ENCODE peak calls at places on chromosome 5, in four cellular contexts. R, P, C and L are unnamed samples.

GRCh38 chr5:89601880-89602279 is 718.9 kb upstream of the MEF2C start:
- DNase-seq in R (no peak), P (no peak), C (no peak), L (no peak)

GRCh38 chr5:156936972-156937371 is 26.1 kb downstream of the TIMD4 start:
- DNase-seq in R (no peak), P (no peak), C (no peak), L (no peak)

GRCh38 chr5:10637944-10638343 is 74.1 kb downstream of the ANKRD33B start:
- DNase-seq in R (no peak), P (no peak), C (no peak), L (no peak)

GRCh38 chr5:151063136-151063544 is 17.7 kb downstream of the TNIP1 start:
- DNase-seq in R (no peak), P (no peak), C (no peak), L (peak)

GRCh38 chr5:148805323-148806290 is 20.8 kb upstream of the ADRB2 start:
- DNase-seq in R (no peak), P (no peak), C (peak), L (no peak)

GRCh38 chr5:15475365-15475764 is 24.6 kb upstream of the FBXL7 start:
- DNase-seq in R (no peak), P (no peak), C (no peak), L (no peak)

GRCh38 chr5:53923969-53924876 is 363.8 kb downstream of the NDUFS4 start:
- DNase-seq in R (no peak), P (no peak), C (no peak), L (no peak)

GRCh38 chr5:76537073-76537543 is 86.1 kb downstream of the F2RL2 start:
- DNase-seq in R (no peak), P (no peak), C (no peak), L (no peak)

GRCh38 chr5:148474025-148474511 is 90.3 kb downstream of the FBXO38 start:
- DNase-seq in R (no peak), P (no peak), C (no peak), L (peak)

GRCh38 chr5:58871648-58872242 is 288.9 kb downstream of the RAB3C start:
- DNase-seq in R (no peak), P (no peak), C (no peak), L (no peak)

GRCh38 chr5:9148242-9148641 is 397.6 kb downstream of the SEMA5A start:
- DNase-seq in R (no peak), P (no peak), C (no peak), L (no peak)

GRCh38 chr5:181052526-181052927 is 12.5 kb downstream of the BTNL9 start:
- DNase-seq in R (no peak), P (no peak), C (no peak), L (no peak)

GRCh38 chr5:142740474-142740873 is 29.7 kb upstream of the ARHGAP26 start:
- DNase-seq in R (no peak), P (no peak), C (no peak), L (no peak)

DNA sequence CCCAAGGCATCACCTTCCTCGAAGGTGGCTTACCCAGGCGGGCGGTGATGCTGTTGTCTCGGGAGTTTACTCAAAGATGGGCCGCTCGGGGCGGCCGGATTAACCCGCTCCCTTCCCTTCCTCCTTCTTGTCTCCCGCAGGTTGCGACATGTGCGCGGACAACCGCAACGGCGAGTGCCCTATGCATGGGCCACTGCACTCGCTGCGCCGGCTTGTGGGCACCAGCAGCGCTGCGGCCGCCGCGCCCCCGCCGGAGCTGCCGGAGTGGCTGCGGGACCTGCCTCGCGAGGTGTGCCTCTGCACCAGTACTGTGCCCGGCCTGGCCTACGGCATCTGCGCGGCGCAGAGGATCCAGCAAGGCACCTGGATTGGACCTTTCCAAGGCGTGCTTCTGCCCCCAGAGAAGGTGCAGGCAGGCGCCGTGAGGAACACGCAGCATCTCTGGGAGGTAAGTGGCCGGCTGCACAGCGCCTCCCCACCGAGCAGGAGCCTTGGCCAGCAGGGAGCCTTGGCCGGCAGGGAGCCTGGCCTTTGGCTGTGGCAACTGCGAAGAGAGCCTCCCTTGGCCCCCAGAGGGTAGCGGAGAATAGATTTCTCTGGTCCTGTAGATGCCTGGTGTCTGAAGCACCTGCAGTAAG is 10.6 kb downstream of the PRDM6 start:
- DNase-seq in R (no peak), P (peak), C (peak), L (no peak)
- H3K4me3 ChIP-seq in R (peak), P (no peak), C (peak), L (peak)

DNA sequence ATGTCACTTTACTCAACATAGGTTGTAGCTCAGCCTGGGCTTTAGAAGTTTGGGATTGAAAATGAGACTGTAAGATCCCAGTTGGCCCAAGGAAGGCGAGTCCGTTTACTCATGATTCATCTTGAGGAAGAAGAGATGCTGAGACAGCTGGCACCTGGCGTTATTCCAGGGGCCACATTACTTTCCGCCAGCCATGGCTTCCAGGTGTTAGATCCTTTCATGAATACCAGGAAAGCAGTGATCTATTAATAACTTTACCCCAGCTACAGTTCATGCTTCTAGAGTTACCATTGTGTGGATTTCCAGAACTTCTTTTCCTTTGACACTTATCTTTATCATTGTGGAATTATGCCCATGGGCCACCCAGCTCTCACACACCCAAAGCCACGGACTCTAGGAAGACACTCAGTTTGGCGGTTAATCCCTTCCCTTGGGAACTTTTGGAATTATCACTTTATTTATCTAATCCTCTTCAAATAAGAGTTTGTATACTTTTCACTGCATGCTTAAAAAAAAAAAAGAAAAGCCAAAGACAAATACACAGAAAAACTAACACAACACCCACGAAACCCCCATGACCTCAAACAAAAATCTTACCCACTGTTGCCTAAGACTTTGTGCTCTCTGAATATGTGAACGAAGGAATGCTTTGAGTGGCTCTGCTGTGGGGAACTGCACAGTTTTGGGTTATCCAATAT is 26.9 kb downstream of the RAI14 start:
- DNase-seq in R (no peak), P (no peak), C (no peak), L (no peak)
- H3K27ac ChIP-seq in R (no peak), P (no peak), C (no peak), L (no peak)

GRCh38 chr5:6379246-6379645 is 899 bp upstream of the MED10 start:
- DNase-seq in R (no peak), P (no peak), C (no peak), L (no peak)
- H3K4me3 ChIP-seq in R (peak), P (peak), C (peak), L (no peak)

GRCh38 chr5:78776637-78777036 is 128.1 kb upstream of the LHFPL2 start:
- DNase-seq in R (no peak), P (no peak), C (no peak), L (no peak)

GRCh38 chr5:78773655-78774054 is 125.1 kb upstream of the LHFPL2 start:
- DNase-seq in R (no peak), P (no peak), C (no peak), L (no peak)

GRCh38 chr5:78766412-78766762 is 117.8 kb upstream of the LHFPL2 start:
- DNase-seq in R (no peak), P (no peak), C (no peak), L (no peak)

GRCh38 chr5:78768781-78769380 is 120.3 kb upstream of the LHFPL2 start:
- DNase-seq in R (no peak), P (no peak), C (no peak), L (no peak)

GRCh38 chr5:78771260-78772240 is 123.0 kb upstream of the LHFPL2 start:
- DNase-seq in R (peak), P (no peak), C (peak), L (no peak)
- H3K27ac ChIP-seq in R (peak), P (no peak), C (peak), L (no peak)

GRCh38 chr5:161600156-161600555 is 53.6 kb upstream of the GABRB2 start:
- DNase-seq in R (no peak), P (no peak), C (no peak), L (no peak)
- H3K4me3 ChIP-seq in R (no peak), P (no peak), C (no peak), L (no peak)

DNA sequence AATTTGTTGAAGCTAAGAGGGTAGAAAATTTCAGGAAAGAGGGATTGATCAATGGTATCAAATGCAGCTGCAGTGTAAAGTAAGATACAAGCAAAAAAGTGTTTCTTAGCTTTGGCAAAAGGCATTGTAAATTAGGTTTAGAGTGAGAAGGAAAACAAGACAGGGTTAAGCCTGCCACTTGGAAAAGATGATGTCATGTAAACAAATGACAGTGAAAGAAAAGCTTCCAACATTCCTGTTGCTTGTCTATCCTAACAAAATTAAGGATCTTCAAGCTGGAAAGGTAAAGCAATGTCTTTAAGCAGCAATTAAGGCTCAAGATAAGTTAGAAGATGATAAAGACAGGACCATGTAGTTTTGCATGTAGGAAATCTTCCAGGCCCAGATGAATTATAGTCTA is 139.1 kb upstream of the PPP2R2B start:
- DNase-seq in R (no peak), P (no peak), C (no peak), L (no peak)
- H3K27ac ChIP-seq in R (no peak), P (no peak), C (no peak), L (no peak)